ENCODE peak calls at places on chromosomes 12 and 14, in nine cellular contexts. One of them, this sample, is unnamed.

GRCh38 chr12:49552014-49552413 is 13.2 kb downstream of the KCNH3 start:
- DNase-seq in caudate nucleus: no peak
- DNase-seq in stimulated activated CD8-positive, alpha-beta memory T cell treated with anti-CD3 and anti-CD28 coated beads, Interleukin-12 subunit alpha, Interleukin-12 subunit beta, amount 100 ng/mL, for 1 hour: no peak
- DNase-seq in fibroblast of pulmonary artery: peak; percentile 22
- DNase-seq in fibroblast of lung: no peak
- DNase-seq in EL: no peak
- DNase-seq in frontal cortex: peak; percentile 47
- DNase-seq in breast epithelium: no peak
- DNase-seq in fibroblast of the aortic adventitia: no peak
- DNase-seq in this sample: no peak

GRCh38 chr12:93325855-93326254 is 51.9 kb upstream of the NUDT4 start:
- DNase-seq in fibroblast of the aortic adventitia: peak; percentile 62
- DNase-seq in breast epithelium: no peak
- DNase-seq in fibroblast of lung: peak; percentile 59
- DNase-seq in fibroblast of pulmonary artery: peak; percentile 17
- DNase-seq in stimulated activated CD8-positive, alpha-beta memory T cell treated with anti-CD3 and anti-CD28 coated beads, Interleukin-12 subunit alpha, Interleukin-12 subunit beta, amount 100 ng/mL, for 1 hour: no peak
- DNase-seq in frontal cortex: no peak
- DNase-seq in caudate nucleus: no peak
- DNase-seq in EL: peak; percentile 88
- DNase-seq in this sample: no peak

GRCh38 chr12:65741662-65742480 is 82.4 kb upstream of the HMGA2 start:
- DNase-seq in fibroblast of lung: peak; percentile 48
- DNase-seq in fibroblast of pulmonary artery: peak; percentile 50
- DNase-seq in stimulated activated CD8-positive, alpha-beta memory T cell treated with anti-CD3 and anti-CD28 coated beads, Interleukin-12 subunit alpha, Interleukin-12 subunit beta, amount 100 ng/mL, for 1 hour: no peak
- DNase-seq in caudate nucleus: peak; percentile 35
- DNase-seq in fibroblast of the aortic adventitia: peak; percentile 57
- DNase-seq in breast epithelium: no peak
- DNase-seq in frontal cortex: peak; percentile 54
- DNase-seq in EL: peak; percentile 65
- DNase-seq in this sample: peak; percentile 62

GRCh38 chr12:106304001-106304421 is 1.5 kb downstream of the TCP11L2 start:
- DNase-seq in fibroblast of the aortic adventitia: no peak
- DNase-seq in EL: no peak
- DNase-seq in stimulated activated CD8-positive, alpha-beta memory T cell treated with anti-CD3 and anti-CD28 coated beads, Interleukin-12 subunit alpha, Interleukin-12 subunit beta, amount 100 ng/mL, for 1 hour: no peak
- DNase-seq in fibroblast of lung: no peak
- DNase-seq in fibroblast of pulmonary artery: no peak
- DNase-seq in caudate nucleus: peak; percentile 29
- DNase-seq in breast epithelium: no peak
- DNase-seq in frontal cortex: no peak
- DNase-seq in this sample: no peak

GRCh38 chr12:24200013-24200412 is 250.5 kb upstream of the SOX5 start:
- DNase-seq in caudate nucleus: no peak
- DNase-seq in breast epithelium: no peak
- DNase-seq in fibroblast of lung: no peak
- DNase-seq in fibroblast of the aortic adventitia: peak; percentile 14
- DNase-seq in fibroblast of pulmonary artery: no peak
- DNase-seq in stimulated activated CD8-positive, alpha-beta memory T cell treated with anti-CD3 and anti-CD28 coated beads, Interleukin-12 subunit alpha, Interleukin-12 subunit beta, amount 100 ng/mL, for 1 hour: no peak
- DNase-seq in frontal cortex: no peak
- DNase-seq in EL: no peak
- DNase-seq in this sample: no peak

GRCh38 chr12:109599087-109599486 is 25.5 kb downstream of the MVK start:
- DNase-seq in fibroblast of the aortic adventitia: no peak
- DNase-seq in breast epithelium: no peak
- DNase-seq in stimulated activated CD8-positive, alpha-beta memory T cell treated with anti-CD3 and anti-CD28 coated beads, Interleukin-12 subunit alpha, Interleukin-12 subunit beta, amount 100 ng/mL, for 1 hour: no peak
- DNase-seq in caudate nucleus: no peak
- DNase-seq in frontal cortex: no peak
- DNase-seq in fibroblast of lung: no peak
- DNase-seq in fibroblast of pulmonary artery: no peak
- DNase-seq in EL: no peak
- DNase-seq in this sample: no peak

GRCh38 chr12:91210577-91210976 is 28.0 kb upstream of the DCN start:
- DNase-seq in fibroblast of pulmonary artery: no peak
- DNase-seq in EL: no peak
- DNase-seq in frontal cortex: no peak
- DNase-seq in stimulated activated CD8-positive, alpha-beta memory T cell treated with anti-CD3 and anti-CD28 coated beads, Interleukin-12 subunit alpha, Interleukin-12 subunit beta, amount 100 ng/mL, for 1 hour: no peak
- DNase-seq in breast epithelium: no peak
- DNase-seq in caudate nucleus: no peak
- DNase-seq in fibroblast of the aortic adventitia: no peak
- DNase-seq in fibroblast of lung: no peak
- DNase-seq in this sample: no peak

GRCh38 chr14:64220056-64220455 is 74.1 kb downstream of the ESR2 start:
- DNase-seq in frontal cortex: no peak
- DNase-seq in caudate nucleus: no peak
- DNase-seq in EL: no peak
- DNase-seq in fibroblast of the aortic adventitia: no peak
- DNase-seq in breast epithelium: no peak
- DNase-seq in stimulated activated CD8-positive, alpha-beta memory T cell treated with anti-CD3 and anti-CD28 coated beads, Interleukin-12 subunit alpha, Interleukin-12 subunit beta, amount 100 ng/mL, for 1 hour: no peak
- DNase-seq in fibroblast of pulmonary artery: no peak
- DNase-seq in fibroblast of lung: no peak
- DNase-seq in this sample: no peak

GRCh38 chr12:109740694-109741245 is 27.1 kb downstream of the FAM222A start:
- DNase-seq in caudate nucleus: no peak
- DNase-seq in fibroblast of the aortic adventitia: no peak
- DNase-seq in fibroblast of pulmonary artery: no peak
- DNase-seq in stimulated activated CD8-positive, alpha-beta memory T cell treated with anti-CD3 and anti-CD28 coated beads, Interleukin-12 subunit alpha, Interleukin-12 subunit beta, amount 100 ng/mL, for 1 hour: no peak
- DNase-seq in frontal cortex: no peak
- DNase-seq in fibroblast of lung: no peak
- DNase-seq in EL: no peak
- DNase-seq in breast epithelium: peak; percentile 25
- DNase-seq in this sample: no peak

GRCh38 chr12:49014547-49014946 is 4.0 kb downstream of the PRKAG1 start:
- DNase-seq in caudate nucleus: no peak
- DNase-seq in fibroblast of lung: peak; percentile 49
- DNase-seq in EL: peak; percentile 37
- DNase-seq in stimulated activated CD8-positive, alpha-beta memory T cell treated with anti-CD3 and anti-CD28 coated beads, Interleukin-12 subunit alpha, Interleukin-12 subunit beta, amount 100 ng/mL, for 1 hour: no peak
- DNase-seq in fibroblast of pulmonary artery: peak; percentile 61
- DNase-seq in frontal cortex: no peak
- DNase-seq in fibroblast of the aortic adventitia: peak; percentile 81
- DNase-seq in breast epithelium: no peak
- DNase-seq in this sample: no peak

GRCh38 chr12:122028165-122028591 is 6.5 kb downstream of the BCL7A start:
- DNase-seq in fibroblast of the aortic adventitia: peak; percentile 67
- DNase-seq in fibroblast of lung: no peak
- DNase-seq in fibroblast of pulmonary artery: no peak
- DNase-seq in EL: no peak
- DNase-seq in caudate nucleus: no peak
- DNase-seq in stimulated activated CD8-positive, alpha-beta memory T cell treated with anti-CD3 and anti-CD28 coated beads, Interleukin-12 subunit alpha, Interleukin-12 subunit beta, amount 100 ng/mL, for 1 hour: no peak
- DNase-seq in frontal cortex: no peak
- DNase-seq in breast epithelium: no peak
- DNase-seq in this sample: no peak

GRCh38 chr12:40762072-40762471 is 69.8 kb downstream of the CNTN1 start:
- DNase-seq in stimulated activated CD8-positive, alpha-beta memory T cell treated with anti-CD3 and anti-CD28 coated beads, Interleukin-12 subunit alpha, Interleukin-12 subunit beta, amount 100 ng/mL, for 1 hour: no peak
- DNase-seq in caudate nucleus: no peak
- DNase-seq in fibroblast of the aortic adventitia: no peak
- DNase-seq in EL: no peak
- DNase-seq in fibroblast of pulmonary artery: no peak
- DNase-seq in fibroblast of lung: no peak
- DNase-seq in frontal cortex: no peak
- DNase-seq in breast epithelium: no peak
- DNase-seq in this sample: no peak

GRCh38 chr14:43525647-43526046 is 981.4 kb downstream of the FSCB start:
- DNase-seq in fibroblast of lung: no peak
- DNase-seq in fibroblast of the aortic adventitia: no peak
- DNase-seq in EL: no peak
- DNase-seq in breast epithelium: no peak
- DNase-seq in frontal cortex: no peak
- DNase-seq in caudate nucleus: no peak
- DNase-seq in fibroblast of pulmonary artery: no peak
- DNase-seq in stimulated activated CD8-positive, alpha-beta memory T cell treated with anti-CD3 and anti-CD28 coated beads, Interleukin-12 subunit alpha, Interleukin-12 subunit beta, amount 100 ng/mL, for 1 hour: no peak
- DNase-seq in this sample: no peak

GRCh38 chr14:51401272-51401671 is 161.2 kb downstream of the TMX1 start:
- DNase-seq in fibroblast of the aortic adventitia: peak; percentile 68
- DNase-seq in breast epithelium: no peak
- DNase-seq in caudate nucleus: no peak
- DNase-seq in stimulated activated CD8-positive, alpha-beta memory T cell treated with anti-CD3 and anti-CD28 coated beads, Interleukin-12 subunit alpha, Interleukin-12 subunit beta, amount 100 ng/mL, for 1 hour: no peak
- DNase-seq in fibroblast of pulmonary artery: peak; percentile 58
- DNase-seq in frontal cortex: no peak
- DNase-seq in fibroblast of lung: no peak
- DNase-seq in EL: no peak
- DNase-seq in this sample: no peak

GRCh38 chr12:90978117-90978770 is 23.3 kb upstream of the CCER1 start:
- DNase-seq in EL: peak; percentile 71
- DNase-seq in fibroblast of pulmonary artery: peak; percentile 86
- DNase-seq in frontal cortex: no peak
- DNase-seq in caudate nucleus: no peak
- DNase-seq in fibroblast of lung: peak; percentile 87
- DNase-seq in breast epithelium: no peak
- DNase-seq in stimulated activated CD8-positive, alpha-beta memory T cell treated with anti-CD3 and anti-CD28 coated beads, Interleukin-12 subunit alpha, Interleukin-12 subunit beta, amount 100 ng/mL, for 1 hour: no peak
- DNase-seq in fibroblast of the aortic adventitia: peak; percentile 87
- DNase-seq in this sample: no peak

GRCh38 chr12:68240975-68241374 is 12.4 kb downstream of the IL22 start:
- DNase-seq in fibroblast of pulmonary artery: no peak
- DNase-seq in caudate nucleus: no peak
- DNase-seq in breast epithelium: no peak
- DNase-seq in fibroblast of lung: peak; percentile 51
- DNase-seq in fibroblast of the aortic adventitia: peak; percentile 52
- DNase-seq in stimulated activated CD8-positive, alpha-beta memory T cell treated with anti-CD3 and anti-CD28 coated beads, Interleukin-12 subunit alpha, Interleukin-12 subunit beta, amount 100 ng/mL, for 1 hour: peak; percentile 4
- DNase-seq in EL: peak; percentile 65
- DNase-seq in frontal cortex: no peak
- DNase-seq in this sample: no peak

GRCh38 chr12:101564912-101565311 is 29.9 kb upstream of the MYBPC1 start:
- DNase-seq in EL: peak; percentile 2
- DNase-seq in fibroblast of lung: no peak
- DNase-seq in stimulated activated CD8-positive, alpha-beta memory T cell treated with anti-CD3 and anti-CD28 coated beads, Interleukin-12 subunit alpha, Interleukin-12 subunit beta, amount 100 ng/mL, for 1 hour: no peak
- DNase-seq in caudate nucleus: no peak
- DNase-seq in frontal cortex: no peak
- DNase-seq in fibroblast of pulmonary artery: no peak
- DNase-seq in breast epithelium: no peak
- DNase-seq in fibroblast of the aortic adventitia: no peak
- DNase-seq in this sample: no peak

GRCh38 chr14:75476274-75476995 is 45.8 kb upstream of the BATF start:
- DNase-seq in fibroblast of the aortic adventitia: no peak
- DNase-seq in stimulated activated CD8-positive, alpha-beta memory T cell treated with anti-CD3 and anti-CD28 coated beads, Interleukin-12 subunit alpha, Interleukin-12 subunit beta, amount 100 ng/mL, for 1 hour: no peak
- DNase-seq in fibroblast of lung: peak; percentile 48
- DNase-seq in EL: no peak
- DNase-seq in fibroblast of pulmonary artery: peak; percentile 33
- DNase-seq in caudate nucleus: no peak
- DNase-seq in frontal cortex: no peak
- DNase-seq in breast epithelium: no peak
- DNase-seq in this sample: no peak

GRCh38 chr14:96254696-96255095 is 1.3 kb upstream of the BDKRB1 start:
- DNase-seq in fibroblast of pulmonary artery: no peak
- DNase-seq in EL: no peak
- DNase-seq in fibroblast of lung: no peak
- DNase-seq in frontal cortex: no peak
- DNase-seq in breast epithelium: no peak
- DNase-seq in caudate nucleus: no peak
- DNase-seq in stimulated activated CD8-positive, alpha-beta memory T cell treated with anti-CD3 and anti-CD28 coated beads, Interleukin-12 subunit alpha, Interleukin-12 subunit beta, amount 100 ng/mL, for 1 hour: no peak
- DNase-seq in fibroblast of the aortic adventitia: no peak
- DNase-seq in this sample: no peak

GRCh38 chr14:99475660-99476059 is 5.0 kb downstream of the SETD3 start:
- DNase-seq in fibroblast of the aortic adventitia: peak; percentile 24
- DNase-seq in caudate nucleus: no peak
- DNase-seq in fibroblast of pulmonary artery: peak; percentile 25
- DNase-seq in stimulated activated CD8-positive, alpha-beta memory T cell treated with anti-CD3 and anti-CD28 coated beads, Interleukin-12 subunit alpha, Interleukin-12 subunit beta, amount 100 ng/mL, for 1 hour: no peak
- DNase-seq in breast epithelium: no peak
- DNase-seq in EL: no peak
- DNase-seq in fibroblast of lung: no peak
- DNase-seq in frontal cortex: no peak
- DNase-seq in this sample: no peak

GRCh38 chr14:65131176-65131765 is 29.0 kb upstream of the MAX start:
- DNase-seq in breast epithelium: no peak
- DNase-seq in fibroblast of the aortic adventitia: peak; percentile 9
- DNase-seq in stimulated activated CD8-positive, alpha-beta memory T cell treated with anti-CD3 and anti-CD28 coated beads, Interleukin-12 subunit alpha, Interleukin-12 subunit beta, amount 100 ng/mL, for 1 hour: no peak
- DNase-seq in caudate nucleus: no peak
- DNase-seq in fibroblast of lung: peak; percentile 6
- DNase-seq in fibroblast of pulmonary artery: no peak
- DNase-seq in frontal cortex: no peak
- DNase-seq in EL: peak; percentile 91
- DNase-seq in this sample: no peak

GRCh38 chr14:105470812-105471771 is 3.5 kb upstream of the CRIP2 start:
- DNase-seq in frontal cortex: no peak
- DNase-seq in fibroblast of lung: no peak
- DNase-seq in fibroblast of pulmonary artery: no peak
- DNase-seq in stimulated activated CD8-positive, alpha-beta memory T cell treated with anti-CD3 and anti-CD28 coated beads, Interleukin-12 subunit alpha, Interleukin-12 subunit beta, amount 100 ng/mL, for 1 hour: no peak
- DNase-seq in breast epithelium: no peak
- DNase-seq in fibroblast of the aortic adventitia: no peak
- DNase-seq in caudate nucleus: peak; percentile 42
- DNase-seq in EL: no peak
- DNase-seq in this sample: no peak

GRCh38 chr14:71322660-71323250 is 415.5 kb downstream of the PCNX1 start:
- DNase-seq in EL: peak; percentile 49
- DNase-seq in stimulated activated CD8-positive, alpha-beta memory T cell treated with anti-CD3 and anti-CD28 coated beads, Interleukin-12 subunit alpha, Interleukin-12 subunit beta, amount 100 ng/mL, for 1 hour: no peak
- DNase-seq in caudate nucleus: no peak
- DNase-seq in fibroblast of the aortic adventitia: peak; percentile 78
- DNase-seq in breast epithelium: no peak
- DNase-seq in fibroblast of lung: peak; percentile 82
- DNase-seq in frontal cortex: peak; percentile 29
- DNase-seq in fibroblast of pulmonary artery: peak; percentile 79
- DNase-seq in this sample: no peak

GRCh38 chr14:100688598-100689499 is 37.8 kb upstream of the DLK1 start:
- DNase-seq in fibroblast of the aortic adventitia: peak; percentile 60
- DNase-seq in stimulated activated CD8-positive, alpha-beta memory T cell treated with anti-CD3 and anti-CD28 coated beads, Interleukin-12 subunit alpha, Interleukin-12 subunit beta, amount 100 ng/mL, for 1 hour: no peak
- DNase-seq in fibroblast of lung: peak; percentile 76
- DNase-seq in EL: peak; percentile 72
- DNase-seq in fibroblast of pulmonary artery: peak; percentile 60
- DNase-seq in breast epithelium: no peak
- DNase-seq in caudate nucleus: no peak
- DNase-seq in frontal cortex: peak; percentile 63
- DNase-seq in this sample: no peak

GRCh38 chr14:105294142-105294597 is 6.6 kb downstream of the BRF1 start:
- DNase-seq in fibroblast of the aortic adventitia: peak; percentile 20
- DNase-seq in breast epithelium: no peak
- DNase-seq in EL: no peak
- DNase-seq in fibroblast of pulmonary artery: peak; percentile 51
- DNase-seq in frontal cortex: peak; percentile 4
- DNase-seq in stimulated activated CD8-positive, alpha-beta memory T cell treated with anti-CD3 and anti-CD28 coated beads, Interleukin-12 subunit alpha, Interleukin-12 subunit beta, amount 100 ng/mL, for 1 hour: peak; percentile 30
- DNase-seq in fibroblast of lung: no peak
- DNase-seq in caudate nucleus: no peak
- DNase-seq in this sample: no peak

GRCh38 chr14:23171251-23171975 is 12.0 kb downstream of the SLC7A8 start:
- DNase-seq in caudate nucleus: no peak
- DNase-seq in breast epithelium: no peak
- DNase-seq in fibroblast of lung: no peak
- DNase-seq in fibroblast of the aortic adventitia: peak; percentile 60
- DNase-seq in stimulated activated CD8-positive, alpha-beta memory T cell treated with anti-CD3 and anti-CD28 coated beads, Interleukin-12 subunit alpha, Interleukin-12 subunit beta, amount 100 ng/mL, for 1 hour: no peak
- DNase-seq in EL: peak; percentile 48
- DNase-seq in fibroblast of pulmonary artery: no peak
- DNase-seq in frontal cortex: no peak
- DNase-seq in this sample: no peak

GRCh38 chr12:102298022-102298421 is 100.4 kb upstream of the PMCH start:
- DNase-seq in frontal cortex: no peak
- DNase-seq in fibroblast of pulmonary artery: peak; percentile 49
- DNase-seq in caudate nucleus: no peak
- DNase-seq in fibroblast of lung: no peak
- DNase-seq in breast epithelium: no peak
- DNase-seq in EL: peak; percentile 73
- DNase-seq in stimulated activated CD8-positive, alpha-beta memory T cell treated with anti-CD3 and anti-CD28 coated beads, Interleukin-12 subunit alpha, Interleukin-12 subunit beta, amount 100 ng/mL, for 1 hour: no peak
- DNase-seq in fibroblast of the aortic adventitia: peak; percentile 61
- DNase-seq in this sample: no peak

GRCh38 chr12:62123721-62124203 is 136.4 kb upstream of the USP15 start:
- DNase-seq in fibroblast of pulmonary artery: peak; percentile 66
- DNase-seq in stimulated activated CD8-positive, alpha-beta memory T cell treated with anti-CD3 and anti-CD28 coated beads, Interleukin-12 subunit alpha, Interleukin-12 subunit beta, amount 100 ng/mL, for 1 hour: peak; percentile 14
- DNase-seq in fibroblast of the aortic adventitia: peak; percentile 57
- DNase-seq in frontal cortex: no peak
- DNase-seq in breast epithelium: no peak
- DNase-seq in EL: peak; percentile 33
- DNase-seq in fibroblast of lung: peak; percentile 63
- DNase-seq in caudate nucleus: no peak
- DNase-seq in this sample: peak; percentile 23

GRCh38 chr12:77384941-77385340 is 319.6 kb upstream of the E2F7 start:
- DNase-seq in fibroblast of pulmonary artery: no peak
- DNase-seq in fibroblast of lung: no peak
- DNase-seq in breast epithelium: no peak
- DNase-seq in stimulated activated CD8-positive, alpha-beta memory T cell treated with anti-CD3 and anti-CD28 coated beads, Interleukin-12 subunit alpha, Interleukin-12 subunit beta, amount 100 ng/mL, for 1 hour: no peak
- DNase-seq in fibroblast of the aortic adventitia: no peak
- DNase-seq in EL: no peak
- DNase-seq in frontal cortex: no peak
- DNase-seq in caudate nucleus: no peak
- DNase-seq in this sample: no peak

GRCh38 chr12:3317481-3317815 is 173.6 kb upstream of the PRMT8 start:
- DNase-seq in fibroblast of lung: no peak
- DNase-seq in stimulated activated CD8-positive, alpha-beta memory T cell treated with anti-CD3 and anti-CD28 coated beads, Interleukin-12 subunit alpha, Interleukin-12 subunit beta, amount 100 ng/mL, for 1 hour: no peak
- DNase-seq in fibroblast of the aortic adventitia: no peak
- DNase-seq in breast epithelium: no peak
- DNase-seq in frontal cortex: no peak
- DNase-seq in EL: no peak
- DNase-seq in caudate nucleus: no peak
- DNase-seq in fibroblast of pulmonary artery: no peak
- DNase-seq in this sample: no peak

GRCh38 chr12:31785318-31785717 is 56.5 kb upstream of the AMN1 start:
- DNase-seq in fibroblast of pulmonary artery: no peak
- DNase-seq in caudate nucleus: no peak
- DNase-seq in stimulated activated CD8-positive, alpha-beta memory T cell treated with anti-CD3 and anti-CD28 coated beads, Interleukin-12 subunit alpha, Interleukin-12 subunit beta, amount 100 ng/mL, for 1 hour: no peak
- DNase-seq in breast epithelium: no peak
- DNase-seq in EL: no peak
- DNase-seq in frontal cortex: no peak
- DNase-seq in fibroblast of lung: no peak
- DNase-seq in fibroblast of the aortic adventitia: no peak
- DNase-seq in this sample: no peak